ENCODE peak calls at places on chromosomes 4 and X, in seven cellular contexts. One of them, this sample, is unnamed.

GRCh38 chr4:36244257-36245084 is at the start of gene ARAP2:
- DNase-seq in renal cortical epithelial cell: peak
- DNase-seq in neural progenitor cell: peak
- DNase-seq in endothelial cell: no peak
- DNase-seq in SJSA1: no peak
- DNase-seq in mesendoderm: peak
- DNase-seq in stimulated activated CD8-positive, alpha-beta memory T cell treated with anti-CD3 and anti-CD28 coated beads, Interleukin-4, amount 100 ng/mL, for 1 hour: peak
- DNase-seq in this sample: peak

GRCh38 chr4:88075336-88075735 is 67.9 kb downstream of the PKD2 start:
- DNase-seq in neural progenitor cell: no peak
- DNase-seq in SJSA1: no peak
- DNase-seq in endothelial cell: no peak
- DNase-seq in renal cortical epithelial cell: no peak
- DNase-seq in stimulated activated CD8-positive, alpha-beta memory T cell treated with anti-CD3 and anti-CD28 coated beads, Interleukin-4, amount 100 ng/mL, for 1 hour: no peak
- DNase-seq in mesendoderm: no peak
- DNase-seq in this sample: no peak

GRCh38 chr4:18914182-18914581 is 892.6 kb upstream of the LCORL start:
- DNase-seq in neural progenitor cell: no peak
- DNase-seq in stimulated activated CD8-positive, alpha-beta memory T cell treated with anti-CD3 and anti-CD28 coated beads, Interleukin-4, amount 100 ng/mL, for 1 hour: no peak
- DNase-seq in SJSA1: no peak
- DNase-seq in endothelial cell: no peak
- DNase-seq in mesendoderm: no peak
- DNase-seq in renal cortical epithelial cell: no peak
- DNase-seq in this sample: no peak

GRCh38 chr4:5409980-5410618 is 298.3 kb downstream of the EVC2 start:
- DNase-seq in neural progenitor cell: peak
- DNase-seq in SJSA1: no peak
- DNase-seq in mesendoderm: peak
- DNase-seq in endothelial cell: no peak
- DNase-seq in stimulated activated CD8-positive, alpha-beta memory T cell treated with anti-CD3 and anti-CD28 coated beads, Interleukin-4, amount 100 ng/mL, for 1 hour: no peak
- DNase-seq in renal cortical epithelial cell: no peak
- DNase-seq in this sample: no peak

GRCh38 chrX:17414839-17415238 is 39.8 kb downstream of the NHS start:
- DNase-seq in renal cortical epithelial cell: no peak
- DNase-seq in neural progenitor cell: peak
- DNase-seq in stimulated activated CD8-positive, alpha-beta memory T cell treated with anti-CD3 and anti-CD28 coated beads, Interleukin-4, amount 100 ng/mL, for 1 hour: no peak
- DNase-seq in SJSA1: no peak
- DNase-seq in endothelial cell: peak
- DNase-seq in mesendoderm: peak
- DNase-seq in this sample: no peak

GRCh38 chrX:106917830-106918500 is 2.2 kb upstream of the CLDN2 start:
- DNase-seq in SJSA1: no peak
- DNase-seq in mesendoderm: no peak
- DNase-seq in endothelial cell: no peak
- DNase-seq in neural progenitor cell: no peak
- DNase-seq in stimulated activated CD8-positive, alpha-beta memory T cell treated with anti-CD3 and anti-CD28 coated beads, Interleukin-4, amount 100 ng/mL, for 1 hour: no peak
- DNase-seq in renal cortical epithelial cell: peak
- DNase-seq in this sample: peak

GRCh38 chr4:98601719-98602118 is 56.7 kb downstream of the TSPAN5 start:
- DNase-seq in endothelial cell: no peak
- DNase-seq in mesendoderm: no peak
- DNase-seq in stimulated activated CD8-positive, alpha-beta memory T cell treated with anti-CD3 and anti-CD28 coated beads, Interleukin-4, amount 100 ng/mL, for 1 hour: no peak
- DNase-seq in renal cortical epithelial cell: peak
- DNase-seq in neural progenitor cell: no peak
- DNase-seq in SJSA1: no peak
- DNase-seq in this sample: no peak

GRCh38 chr4:152180369-152180768 is 355.5 kb downstream of the FBXW7 start:
- DNase-seq in renal cortical epithelial cell: no peak
- DNase-seq in mesendoderm: no peak
- DNase-seq in neural progenitor cell: no peak
- DNase-seq in SJSA1: no peak
- DNase-seq in endothelial cell: no peak
- DNase-seq in stimulated activated CD8-positive, alpha-beta memory T cell treated with anti-CD3 and anti-CD28 coated beads, Interleukin-4, amount 100 ng/mL, for 1 hour: no peak
- DNase-seq in this sample: no peak

GRCh38 chrX:115372026-115372610 is 82.6 kb downstream of the LUZP4 start:
- DNase-seq in endothelial cell: no peak
- DNase-seq in SJSA1: peak
- DNase-seq in stimulated activated CD8-positive, alpha-beta memory T cell treated with anti-CD3 and anti-CD28 coated beads, Interleukin-4, amount 100 ng/mL, for 1 hour: no peak
- DNase-seq in renal cortical epithelial cell: peak
- DNase-seq in mesendoderm: peak
- DNase-seq in neural progenitor cell: peak
- DNase-seq in this sample: no peak

GRCh38 chrX:129726307-129727111 is 12.3 kb upstream of the XPNPEP2 start:
- DNase-seq in stimulated activated CD8-positive, alpha-beta memory T cell treated with anti-CD3 and anti-CD28 coated beads, Interleukin-4, amount 100 ng/mL, for 1 hour: no peak
- DNase-seq in mesendoderm: peak
- DNase-seq in neural progenitor cell: peak
- DNase-seq in SJSA1: peak
- DNase-seq in endothelial cell: peak
- DNase-seq in renal cortical epithelial cell: peak
- DNase-seq in this sample: no peak

GRCh38 chrX:63735882-63736281 is 49.1 kb downstream of the ARHGEF9 start:
- DNase-seq in SJSA1: no peak
- DNase-seq in renal cortical epithelial cell: no peak
- DNase-seq in stimulated activated CD8-positive, alpha-beta memory T cell treated with anti-CD3 and anti-CD28 coated beads, Interleukin-4, amount 100 ng/mL, for 1 hour: no peak
- DNase-seq in neural progenitor cell: no peak
- DNase-seq in mesendoderm: no peak
- DNase-seq in endothelial cell: no peak
- DNase-seq in this sample: no peak

GRCh38 chr4:982814-983213 is 4.0 kb upstream of the IDUA start:
- DNase-seq in neural progenitor cell: no peak
- DNase-seq in stimulated activated CD8-positive, alpha-beta memory T cell treated with anti-CD3 and anti-CD28 coated beads, Interleukin-4, amount 100 ng/mL, for 1 hour: no peak
- DNase-seq in SJSA1: no peak
- DNase-seq in renal cortical epithelial cell: no peak
- DNase-seq in mesendoderm: no peak
- DNase-seq in endothelial cell: no peak
- DNase-seq in this sample: no peak

GRCh38 chr4:182604161-182604591 is 313.0 kb downstream of the DCTD start:
- DNase-seq in SJSA1: peak
- DNase-seq in endothelial cell: no peak
- DNase-seq in renal cortical epithelial cell: no peak
- DNase-seq in mesendoderm: no peak
- DNase-seq in stimulated activated CD8-positive, alpha-beta memory T cell treated with anti-CD3 and anti-CD28 coated beads, Interleukin-4, amount 100 ng/mL, for 1 hour: no peak
- DNase-seq in neural progenitor cell: no peak
- DNase-seq in this sample: no peak

GRCh38 chr4:171449082-171449481 is 364.1 kb upstream of the GALNTL6 start:
- DNase-seq in mesendoderm: no peak
- DNase-seq in SJSA1: no peak
- DNase-seq in renal cortical epithelial cell: no peak
- DNase-seq in neural progenitor cell: no peak
- DNase-seq in stimulated activated CD8-positive, alpha-beta memory T cell treated with anti-CD3 and anti-CD28 coated beads, Interleukin-4, amount 100 ng/mL, for 1 hour: no peak
- DNase-seq in endothelial cell: no peak
- DNase-seq in this sample: no peak

GRCh38 chrX:134599173-134599914 is 58.9 kb downstream of the PLAC1 start:
- DNase-seq in mesendoderm: no peak
- DNase-seq in stimulated activated CD8-positive, alpha-beta memory T cell treated with anti-CD3 and anti-CD28 coated beads, Interleukin-4, amount 100 ng/mL, for 1 hour: no peak
- DNase-seq in SJSA1: no peak
- DNase-seq in endothelial cell: no peak
- DNase-seq in renal cortical epithelial cell: no peak
- DNase-seq in neural progenitor cell: no peak
- DNase-seq in this sample: no peak

GRCh38 chr4:143382539-143382938 is 45.9 kb downstream of the GAB1 start:
- DNase-seq in renal cortical epithelial cell: peak
- DNase-seq in neural progenitor cell: no peak
- DNase-seq in stimulated activated CD8-positive, alpha-beta memory T cell treated with anti-CD3 and anti-CD28 coated beads, Interleukin-4, amount 100 ng/mL, for 1 hour: no peak
- DNase-seq in mesendoderm: no peak
- DNase-seq in endothelial cell: no peak
- DNase-seq in SJSA1: no peak
- DNase-seq in this sample: no peak

GRCh38 chrX:13752141-13752540 is 17.6 kb downstream of the OFD1 start:
- DNase-seq in renal cortical epithelial cell: peak
- DNase-seq in endothelial cell: no peak
- DNase-seq in neural progenitor cell: no peak
- DNase-seq in SJSA1: no peak
- DNase-seq in mesendoderm: no peak
- DNase-seq in stimulated activated CD8-positive, alpha-beta memory T cell treated with anti-CD3 and anti-CD28 coated beads, Interleukin-4, amount 100 ng/mL, for 1 hour: no peak
- DNase-seq in this sample: no peak

GRCh38 chr4:86935499-86935832 is 655 bp downstream of the AFF1 start:
- DNase-seq in SJSA1: no peak
- DNase-seq in renal cortical epithelial cell: no peak
- DNase-seq in mesendoderm: no peak
- DNase-seq in endothelial cell: no peak
- DNase-seq in stimulated activated CD8-positive, alpha-beta memory T cell treated with anti-CD3 and anti-CD28 coated beads, Interleukin-4, amount 100 ng/mL, for 1 hour: peak
- DNase-seq in neural progenitor cell: no peak
- DNase-seq in this sample: no peak

GRCh38 chr4:30718021-30718888 is 1.9 kb upstream of the PCDH7 start:
- DNase-seq in stimulated activated CD8-positive, alpha-beta memory T cell treated with anti-CD3 and anti-CD28 coated beads, Interleukin-4, amount 100 ng/mL, for 1 hour: no peak
- DNase-seq in neural progenitor cell: peak
- DNase-seq in renal cortical epithelial cell: no peak
- DNase-seq in SJSA1: no peak
- DNase-seq in mesendoderm: peak
- DNase-seq in endothelial cell: peak
- DNase-seq in this sample: no peak

GRCh38 chr4:120850048-120850599 is 72.4 kb downstream of the PRDM5 start:
- DNase-seq in SJSA1: no peak
- DNase-seq in stimulated activated CD8-positive, alpha-beta memory T cell treated with anti-CD3 and anti-CD28 coated beads, Interleukin-4, amount 100 ng/mL, for 1 hour: no peak
- DNase-seq in neural progenitor cell: no peak
- DNase-seq in endothelial cell: no peak
- DNase-seq in mesendoderm: no peak
- DNase-seq in renal cortical epithelial cell: no peak
- DNase-seq in this sample: no peak

GRCh38 chr4:186759990-186760389 is 36.3 kb upstream of the FAT1 start:
- DNase-seq in SJSA1: no peak
- DNase-seq in mesendoderm: no peak
- DNase-seq in neural progenitor cell: no peak
- DNase-seq in stimulated activated CD8-positive, alpha-beta memory T cell treated with anti-CD3 and anti-CD28 coated beads, Interleukin-4, amount 100 ng/mL, for 1 hour: no peak
- DNase-seq in endothelial cell: no peak
- DNase-seq in renal cortical epithelial cell: no peak
- DNase-seq in this sample: no peak

GRCh38 chrX:132956421-132957210 is 1.8 kb downstream of the HS6ST2 start:
- DNase-seq in mesendoderm: no peak
- DNase-seq in endothelial cell: peak
- DNase-seq in neural progenitor cell: peak
- DNase-seq in renal cortical epithelial cell: no peak
- DNase-seq in stimulated activated CD8-positive, alpha-beta memory T cell treated with anti-CD3 and anti-CD28 coated beads, Interleukin-4, amount 100 ng/mL, for 1 hour: no peak
- DNase-seq in SJSA1: no peak
- DNase-seq in this sample: no peak

GRCh38 chr4:175412744-175413143 is 399.3 kb downstream of the GPM6A start:
- DNase-seq in endothelial cell: no peak
- DNase-seq in renal cortical epithelial cell: peak
- DNase-seq in mesendoderm: no peak
- DNase-seq in neural progenitor cell: no peak
- DNase-seq in stimulated activated CD8-positive, alpha-beta memory T cell treated with anti-CD3 and anti-CD28 coated beads, Interleukin-4, amount 100 ng/mL, for 1 hour: no peak
- DNase-seq in SJSA1: no peak
- DNase-seq in this sample: no peak

GRCh38 chr4:169229571-169230028 is 41.2 kb downstream of the SH3RF1 start:
- DNase-seq in SJSA1: peak
- DNase-seq in endothelial cell: no peak
- DNase-seq in mesendoderm: peak
- DNase-seq in neural progenitor cell: no peak
- DNase-seq in stimulated activated CD8-positive, alpha-beta memory T cell treated with anti-CD3 and anti-CD28 coated beads, Interleukin-4, amount 100 ng/mL, for 1 hour: no peak
- DNase-seq in renal cortical epithelial cell: peak
- DNase-seq in this sample: no peak

GRCh38 chr4:47383829-47384427 is 79.6 kb downstream of the COMMD8 start:
- DNase-seq in renal cortical epithelial cell: peak
- DNase-seq in SJSA1: peak
- DNase-seq in mesendoderm: peak
- DNase-seq in neural progenitor cell: peak
- DNase-seq in endothelial cell: no peak
- DNase-seq in stimulated activated CD8-positive, alpha-beta memory T cell treated with anti-CD3 and anti-CD28 coated beads, Interleukin-4, amount 100 ng/mL, for 1 hour: no peak
- DNase-seq in this sample: peak

GRCh38 chr4:24559889-24560288 is 24.5 kb downstream of the DHX15 start:
- DNase-seq in renal cortical epithelial cell: peak
- DNase-seq in mesendoderm: no peak
- DNase-seq in SJSA1: no peak
- DNase-seq in endothelial cell: no peak
- DNase-seq in neural progenitor cell: no peak
- DNase-seq in stimulated activated CD8-positive, alpha-beta memory T cell treated with anti-CD3 and anti-CD28 coated beads, Interleukin-4, amount 100 ng/mL, for 1 hour: no peak
- DNase-seq in this sample: no peak

GRCh38 chrX:53093748-53094583 is at the start of gene KANTR:
- DNase-seq in neural progenitor cell: peak
- DNase-seq in renal cortical epithelial cell: peak
- DNase-seq in endothelial cell: peak
- DNase-seq in SJSA1: peak
- DNase-seq in stimulated activated CD8-positive, alpha-beta memory T cell treated with anti-CD3 and anti-CD28 coated beads, Interleukin-4, amount 100 ng/mL, for 1 hour: no peak
- DNase-seq in mesendoderm: peak
- DNase-seq in this sample: peak

This sample was measured in naive thymus-derived CD4-positive, alpha-beta T cell.